ENCODE peak calls at places on chromosomes 5 and 9, in seven cellular contexts. S, V, X, H, K, M and A are unnamed samples.

GRCh38 chr9:113649054-113649453 is 185.5 kb downstream of the RGS3 start:
- DNase-seq in M (no peak), H (no peak), K (no peak), S (no peak), X (no peak), V (peak), A (no peak)

GRCh38 chr5:1800470-1801060 is 642 bp upstream of the NDUFS6 start:
- DNase-seq in H (peak), X (peak), S (peak), V (peak), K (no peak), M (no peak), A (no peak)

GRCh38 chr5:1772634-1773033 is 27.0 kb downstream of the MRPL36 start:
- DNase-seq in V (peak), S (peak), M (no peak), X (peak), H (peak), K (no peak), A (peak)

GRCh38 chr5:80187274-80187673 is 68.6 kb downstream of the SERINC5 start:
- DNase-seq in K (no peak), S (peak), H (no peak), M (no peak), V (no peak), X (no peak), A (no peak)

GRCh38 chr5:168818586-168818985 is 239.4 kb upstream of the PANK3 start:
- DNase-seq in V (no peak), K (no peak), H (no peak), M (no peak), X (no peak), S (no peak), A (no peak)

GRCh38 chr5:170769898-170770416 is 13.6 kb upstream of the GABRP start:
- DNase-seq in H (no peak), K (no peak), X (no peak), V (no peak), M (no peak), S (peak), A (no peak)

GRCh38 chr9:1938135-1938534 is 77.0 kb upstream of the SMARCA2 start:
- DNase-seq in K (no peak), H (no peak), V (no peak), S (no peak), M (no peak), X (peak), A (no peak)

GRCh38 chr9:16521868-16522381 is 348.5 kb downstream of the BNC2 start:
- DNase-seq in H (peak), K (peak), M (no peak), V (peak), X (no peak), S (peak), A (peak)

GRCh38 chr5:141869514-141869913 is 8.7 kb downstream of the PCDH1 start:
- DNase-seq in X (no peak), V (no peak), H (no peak), S (no peak), M (peak), K (no peak), A (no peak)

GRCh38 chr9:13432914-13433313 is 153.4 kb upstream of the MPDZ start:
- DNase-seq in H (no peak), S (peak), V (no peak), M (no peak), K (no peak), X (no peak), A (no peak)

GRCh38 chr5:86684222-86684621 is 66.5 kb downstream of the COX7C start:
- DNase-seq in X (no peak), V (no peak), M (no peak), H (peak), S (peak), K (no peak), A (no peak)

GRCh38 chr9:118596374-118597015 is 772.7 kb downstream of the BRINP1 start:
- DNase-seq in H (peak), X (no peak), S (no peak), M (no peak), V (no peak), K (no peak), A (no peak)

GRCh38 chr5:143879646-143880045 is 67.7 kb downstream of the HMHB1 start:
- DNase-seq in V (no peak), H (peak), K (no peak), S (no peak), M (no peak), X (no peak), A (no peak)

GRCh38 chr5:66969963-66970362 is 226.6 kb downstream of the CD180 start:
- DNase-seq in S (no peak), K (no peak), H (no peak), V (no peak), X (no peak), M (no peak), A (no peak)

GRCh38 chr9:107712390-107712789 is 222.8 kb upstream of the KLF4 start:
- DNase-seq in K (no peak), H (peak), V (peak), S (peak), X (peak), M (no peak), A (peak)

GRCh38 chr5:155044591-155044990 is 31.0 kb downstream of the KIF4B start:
- DNase-seq in H (no peak), K (no peak), V (no peak), S (no peak), X (no peak), M (no peak), A (no peak)

GRCh38 chr5:56480305-56481146 is 247.4 kb upstream of the ANKRD55 start:
- DNase-seq in V (peak), K (peak), M (peak), S (peak), X (peak), H (peak), A (peak)

GRCh38 chr5:141567513-141568117 is 51.2 kb downstream of the DIAPH1 start:
- DNase-seq in X (peak), H (no peak), S (peak), V (peak), M (no peak), K (no peak), A (peak)

GRCh38 chr9:135678236-135679017 is 15.3 kb downstream of the LCN9 start:
- DNase-seq in X (no peak), M (no peak), V (no peak), H (no peak), K (no peak), S (no peak), A (no peak)

GRCh38 chr5:36878421-36879088 is 2.0 kb downstream of the NIPBL start:
- DNase-seq in S (peak), X (no peak), M (no peak), H (peak), V (peak), K (no peak), A (peak)

GRCh38 chr5:37717613-37718431 is 122.0 kb downstream of the GDNF start:
- DNase-seq in S (no peak), H (peak), V (peak), M (peak), K (no peak), X (no peak), A (peak)

GRCh38 chr9:137406876-137407589 is 15.9 kb downstream of the EXD3 start:
- DNase-seq in K (peak), H (peak), V (peak), X (peak), M (peak), S (peak), A (no peak)

GRCh38 chr5:1409386-1410110 is 35.7 kb downstream of the SLC6A3 start:
- DNase-seq in M (no peak), H (peak), S (peak), K (no peak), X (peak), V (peak), A (no peak)

GRCh38 chr5:36395260-36395659 is 93.6 kb upstream of the RANBP3L start:
- DNase-seq in X (no peak), V (no peak), K (no peak), H (no peak), S (no peak), M (no peak), A (no peak)

GRCh38 chr9:17776735-17777134 is 197.9 kb downstream of the SH3GL2 start:
- DNase-seq in S (no peak), V (no peak), K (peak), H (no peak), M (peak), X (no peak), A (no peak)

GRCh38 chr5:115098041-115098702 is 71.5 kb downstream of the TRIM36 start:
- DNase-seq in S (peak), M (no peak), X (peak), V (peak), H (peak), K (no peak), A (peak)

GRCh38 chr5:168734657-168735344 is 155.6 kb upstream of the PANK3 start:
- DNase-seq in S (no peak), V (peak), K (peak), X (peak), M (no peak), H (peak), A (no peak)

GRCh38 chr5:93721045-93721444 is 20.4 kb downstream of the POU5F2 start:
- DNase-seq in H (no peak), S (no peak), M (no peak), X (peak), V (no peak), K (no peak), A (no peak)

GRCh38 chr5:124628721-124629596 is 117.5 kb downstream of the ZNF608 start:
- DNase-seq in M (no peak), X (no peak), H (peak), V (peak), K (no peak), S (peak), A (peak)

GRCh38 chr5:81265101-81265500 is 32.0 kb downstream of the CKMT2 start:
- DNase-seq in K (no peak), H (no peak), S (no peak), M (no peak), X (no peak), V (no peak), A (peak)

GRCh38 chr9:91071185-91071990 is 269.8 kb downstream of the SYK start:
- DNase-seq in M (no peak), V (peak), H (peak), K (no peak), X (peak), S (no peak), A (peak)

GRCh38 chr9:97848582-97849237 is 4.3 kb upstream of the FOXE1 start:
- DNase-seq in X (no peak), V (no peak), M (no peak), H (no peak), S (peak), K (no peak), A (no peak)

GRCh38 chr5:179416114-179416730 is 71.0 kb upstream of the ADAMTS2 start:
- DNase-seq in V (no peak), S (no peak), K (no peak), M (no peak), X (no peak), H (no peak), A (no peak)

GRCh38 chr5:107771926-107772325 is 101.2 kb upstream of the EFNA5 start:
- DNase-seq in K (no peak), S (no peak), X (no peak), V (no peak), H (no peak), M (no peak), A (no peak)

GRCh38 chr9:14865206-14865605 is 45.0 kb downstream of the FREM1 start:
- DNase-seq in M (no peak), V (no peak), H (no peak), S (no peak), X (no peak), K (no peak), A (no peak)

GRCh38 chr5:122902263-122902662 is 56.9 kb downstream of the SNX24 start:
- DNase-seq in V (no peak), K (no peak), S (no peak), H (no peak), X (no peak), M (no peak), A (no peak)

GRCh38 chr5:122896598-122897282 is 51.3 kb downstream of the SNX24 start:
- DNase-seq in K (no peak), M (no peak), X (peak), S (peak), V (peak), H (peak), A (peak)

GRCh38 chr5:122901346-122901745 is 55.9 kb downstream of the SNX24 start:
- DNase-seq in V (no peak), S (no peak), K (no peak), M (no peak), X (no peak), H (no peak), A (no peak)

GRCh38 chr5:122895141-122895540 is 49.7 kb downstream of the SNX24 start:
- DNase-seq in X (no peak), K (no peak), H (no peak), V (no peak), M (no peak), S (no peak), A (no peak)

GRCh38 chr5:122897283-122897602 is 51.8 kb downstream of the SNX24 start:
- DNase-seq in X (no peak), K (no peak), V (no peak), S (no peak), M (no peak), H (no peak), A (no peak)
- TF ChIP-seq CTCF in X (no peak), K (no peak), V (no peak), S (no peak), M (no peak), H (no peak), A (peak)

GRCh38 chr5:24633705-24634325 is 11.0 kb downstream of the CDH10 start:
- DNase-seq in X (peak), H (peak), K (no peak), V (peak), S (peak), M (no peak), A (peak)
- TF ChIP-seq CTCF in X (peak), H (peak), K (peak), V (peak), S (peak), M (peak), A (peak)

GRCh38 chr9:131422241-131422792 is 28.4 kb downstream of the PRRC2B start:
- DNase-seq in M (no peak), V (no peak), H (no peak), K (peak), X (no peak), S (no peak), A (peak)
- TF ChIP-seq CTCF in M (no peak), V (no peak), H (no peak), K (no peak), X (no peak), S (no peak), A (peak)

GRCh38 chr5:178205010-178205748 is 846 bp downstream of the HNRNPAB start:
- DNase-seq in H (peak), S (peak), V (peak), M (peak), X (peak), K (peak), A (peak)
- TF ChIP-seq CTCF in H (no peak), S (no peak), V (no peak), M (no peak), X (no peak), K (no peak), A (peak)